ENCODE peak calls at places on chromosomes 16 and 17, in eight cellular contexts. One of them, this sample, is unnamed.

GRCh38 chr16:86211265-86211664 is 299.1 kb upstream of the FOXF1 start:
- DNase-seq in CD4-positive, CD25-positive, alpha-beta regulatory T cell: no peak
- DNase-seq in right cardiac atrium: no peak
- DNase-seq in left ventricle myocardium inferior: no peak
- DNase-seq in Panc1: no peak
- DNase-seq in adrenal gland: no peak
- DNase-seq in esophagus squamous epithelium: no peak
- DNase-seq in heart right ventricle: no peak
- DNase-seq in this sample: no peak

GRCh38 chr16:3656491-3657468 is 2.3 kb downstream of the DNASE1 start:
- DNase-seq in heart right ventricle: no peak
- DNase-seq in CD4-positive, CD25-positive, alpha-beta regulatory T cell: peak; percentile 16
- DNase-seq in Panc1: no peak
- DNase-seq in right cardiac atrium: no peak
- DNase-seq in left ventricle myocardium inferior: no peak
- DNase-seq in esophagus squamous epithelium: no peak
- DNase-seq in adrenal gland: peak; percentile 57
- DNase-seq in this sample: no peak

GRCh38 chr17:32998893-32999240 is 7.2 kb downstream of the SPACA3 start:
- DNase-seq in Panc1: no peak
- DNase-seq in heart right ventricle: no peak
- DNase-seq in CD4-positive, CD25-positive, alpha-beta regulatory T cell: no peak
- DNase-seq in adrenal gland: no peak
- DNase-seq in esophagus squamous epithelium: no peak
- DNase-seq in right cardiac atrium: no peak
- DNase-seq in left ventricle myocardium inferior: no peak
- DNase-seq in this sample: no peak

GRCh38 chr16:28532940-28533647 is 5.7 kb downstream of the NUPR1 start:
- DNase-seq in adrenal gland: no peak
- DNase-seq in esophagus squamous epithelium: no peak
- DNase-seq in left ventricle myocardium inferior: no peak
- DNase-seq in heart right ventricle: no peak
- DNase-seq in Panc1: no peak
- DNase-seq in CD4-positive, CD25-positive, alpha-beta regulatory T cell: no peak
- DNase-seq in right cardiac atrium: no peak
- DNase-seq in this sample: no peak

GRCh38 chr16:87638736-87639135 is 36.4 kb downstream of the JPH3 start:
- DNase-seq in heart right ventricle: no peak
- DNase-seq in Panc1: no peak
- DNase-seq in CD4-positive, CD25-positive, alpha-beta regulatory T cell: no peak
- DNase-seq in esophagus squamous epithelium: no peak
- DNase-seq in left ventricle myocardium inferior: no peak
- DNase-seq in adrenal gland: no peak
- DNase-seq in right cardiac atrium: peak; percentile 33
- DNase-seq in this sample: no peak

GRCh38 chr16:77637939-77638338 is 84.4 kb upstream of the NUDT7 start:
- DNase-seq in left ventricle myocardium inferior: no peak
- DNase-seq in adrenal gland: no peak
- DNase-seq in right cardiac atrium: no peak
- DNase-seq in Panc1: no peak
- DNase-seq in heart right ventricle: no peak
- DNase-seq in CD4-positive, CD25-positive, alpha-beta regulatory T cell: no peak
- DNase-seq in esophagus squamous epithelium: no peak
- DNase-seq in this sample: no peak

GRCh38 chr17:935485-935884 is 44.1 kb downstream of the NXN start:
- DNase-seq in left ventricle myocardium inferior: no peak
- DNase-seq in CD4-positive, CD25-positive, alpha-beta regulatory T cell: no peak
- DNase-seq in heart right ventricle: no peak
- DNase-seq in right cardiac atrium: no peak
- DNase-seq in esophagus squamous epithelium: no peak
- DNase-seq in adrenal gland: no peak
- DNase-seq in Panc1: no peak
- DNase-seq in this sample: no peak

GRCh38 chr17:65041518-65041917 is 15.0 kb downstream of the GNA13 start:
- DNase-seq in esophagus squamous epithelium: no peak
- DNase-seq in Panc1: no peak
- DNase-seq in adrenal gland: no peak
- DNase-seq in CD4-positive, CD25-positive, alpha-beta regulatory T cell: no peak
- DNase-seq in left ventricle myocardium inferior: no peak
- DNase-seq in right cardiac atrium: no peak
- DNase-seq in heart right ventricle: no peak
- DNase-seq in this sample: no peak

GRCh38 chr17:2125013-2125535 is 70.2 kb downstream of the HIC1 start:
- DNase-seq in adrenal gland: no peak
- DNase-seq in right cardiac atrium: no peak
- DNase-seq in Panc1: no peak
- DNase-seq in left ventricle myocardium inferior: no peak
- DNase-seq in esophagus squamous epithelium: no peak
- DNase-seq in heart right ventricle: no peak
- DNase-seq in CD4-positive, CD25-positive, alpha-beta regulatory T cell: no peak
- DNase-seq in this sample: no peak

GRCh38 chr17:44688675-44689491 is 693 bp downstream of the CCDC43 start:
- DNase-seq in esophagus squamous epithelium: no peak
- DNase-seq in CD4-positive, CD25-positive, alpha-beta regulatory T cell: no peak
- DNase-seq in heart right ventricle: no peak
- DNase-seq in adrenal gland: no peak
- DNase-seq in left ventricle myocardium inferior: no peak
- DNase-seq in Panc1: no peak
- DNase-seq in right cardiac atrium: peak; percentile 42
- DNase-seq in this sample: no peak

GRCh38 chr17:77429985-77430752 is 289.4 kb downstream of the SEC14L1 start:
- DNase-seq in right cardiac atrium: peak; percentile 95
- DNase-seq in CD4-positive, CD25-positive, alpha-beta regulatory T cell: peak; percentile 79
- DNase-seq in adrenal gland: peak; percentile 96
- DNase-seq in esophagus squamous epithelium: no peak
- DNase-seq in heart right ventricle: peak; percentile 97
- DNase-seq in left ventricle myocardium inferior: peak; percentile 91
- DNase-seq in Panc1: no peak
- DNase-seq in this sample: peak; percentile 97

GRCh38 chr17:7626307-7626706 is 1.3 kb downstream of the SAT2 start:
- DNase-seq in CD4-positive, CD25-positive, alpha-beta regulatory T cell: no peak
- DNase-seq in esophagus squamous epithelium: no peak
- DNase-seq in Panc1: no peak
- DNase-seq in right cardiac atrium: no peak
- DNase-seq in adrenal gland: peak; percentile 66
- DNase-seq in left ventricle myocardium inferior: no peak
- DNase-seq in heart right ventricle: peak; percentile 17
- DNase-seq in this sample: no peak

GRCh38 chr17:64202683-64203430 is 60.2 kb downstream of the TEX2 start:
- DNase-seq in Panc1: no peak
- DNase-seq in adrenal gland: peak; percentile 58
- DNase-seq in heart right ventricle: no peak
- DNase-seq in CD4-positive, CD25-positive, alpha-beta regulatory T cell: no peak
- DNase-seq in right cardiac atrium: no peak
- DNase-seq in esophagus squamous epithelium: no peak
- DNase-seq in left ventricle myocardium inferior: no peak
- DNase-seq in this sample: no peak

GRCh38 chr17:12104831-12105230 is 84.2 kb downstream of the MAP2K4 start:
- DNase-seq in heart right ventricle: no peak
- DNase-seq in Panc1: no peak
- DNase-seq in adrenal gland: no peak
- DNase-seq in right cardiac atrium: no peak
- DNase-seq in left ventricle myocardium inferior: no peak
- DNase-seq in CD4-positive, CD25-positive, alpha-beta regulatory T cell: no peak
- DNase-seq in esophagus squamous epithelium: no peak
- DNase-seq in this sample: no peak

GRCh38 chr17:15343749-15344148 is 2.4 kb upstream of the TEKT3 start:
- DNase-seq in left ventricle myocardium inferior: no peak
- DNase-seq in CD4-positive, CD25-positive, alpha-beta regulatory T cell: no peak
- DNase-seq in Panc1: no peak
- DNase-seq in heart right ventricle: no peak
- DNase-seq in right cardiac atrium: no peak
- DNase-seq in adrenal gland: no peak
- DNase-seq in esophagus squamous epithelium: no peak
- DNase-seq in this sample: no peak

GRCh38 chr17:77501101-77501566 is 360.4 kb downstream of the SEC14L1 start:
- DNase-seq in adrenal gland: no peak
- DNase-seq in right cardiac atrium: no peak
- DNase-seq in Panc1: no peak
- DNase-seq in left ventricle myocardium inferior: no peak
- DNase-seq in heart right ventricle: no peak
- DNase-seq in esophagus squamous epithelium: no peak
- DNase-seq in CD4-positive, CD25-positive, alpha-beta regulatory T cell: peak; percentile 50
- DNase-seq in this sample: no peak

GRCh38 chr17:29219378-29220047 is 27.1 kb upstream of the CRYBA1 start:
- DNase-seq in heart right ventricle: peak; percentile 83
- DNase-seq in esophagus squamous epithelium: no peak
- DNase-seq in adrenal gland: peak; percentile 91
- DNase-seq in Panc1: peak; percentile 41
- DNase-seq in left ventricle myocardium inferior: peak; percentile 66
- DNase-seq in CD4-positive, CD25-positive, alpha-beta regulatory T cell: peak; percentile 74
- DNase-seq in right cardiac atrium: peak; percentile 88
- DNase-seq in this sample: peak; percentile 81

GRCh38 chr16:89256651-89257254 is 39.2 kb downstream of the ZNF778 start:
- DNase-seq in Panc1: no peak
- DNase-seq in right cardiac atrium: peak; percentile 75
- DNase-seq in CD4-positive, CD25-positive, alpha-beta regulatory T cell: peak; percentile 62
- DNase-seq in left ventricle myocardium inferior: peak; percentile 24
- DNase-seq in esophagus squamous epithelium: no peak
- DNase-seq in adrenal gland: peak; percentile 82
- DNase-seq in heart right ventricle: no peak
- DNase-seq in this sample: peak; percentile 34
- H3K4me3 ChIP-seq in Panc1: peak overlapping the region; percentile 45
- H3K4me3 ChIP-seq in right cardiac atrium: peak overlapping the region; percentile 29
- H3K4me3 ChIP-seq in CD4-positive, CD25-positive, alpha-beta regulatory T cell: no peak overlapping the region
- H3K4me3 ChIP-seq in left ventricle myocardium inferior: peak overlapping the region; percentile 63
- H3K4me3 ChIP-seq in esophagus squamous epithelium: peak overlapping the region; percentile 46
- H3K4me3 ChIP-seq in adrenal gland: no peak overlapping the region
- H3K4me3 ChIP-seq in heart right ventricle: peak overlapping the region; percentile 53
- H3K4me3 ChIP-seq in this sample: no peak overlapping the region

DNA sequence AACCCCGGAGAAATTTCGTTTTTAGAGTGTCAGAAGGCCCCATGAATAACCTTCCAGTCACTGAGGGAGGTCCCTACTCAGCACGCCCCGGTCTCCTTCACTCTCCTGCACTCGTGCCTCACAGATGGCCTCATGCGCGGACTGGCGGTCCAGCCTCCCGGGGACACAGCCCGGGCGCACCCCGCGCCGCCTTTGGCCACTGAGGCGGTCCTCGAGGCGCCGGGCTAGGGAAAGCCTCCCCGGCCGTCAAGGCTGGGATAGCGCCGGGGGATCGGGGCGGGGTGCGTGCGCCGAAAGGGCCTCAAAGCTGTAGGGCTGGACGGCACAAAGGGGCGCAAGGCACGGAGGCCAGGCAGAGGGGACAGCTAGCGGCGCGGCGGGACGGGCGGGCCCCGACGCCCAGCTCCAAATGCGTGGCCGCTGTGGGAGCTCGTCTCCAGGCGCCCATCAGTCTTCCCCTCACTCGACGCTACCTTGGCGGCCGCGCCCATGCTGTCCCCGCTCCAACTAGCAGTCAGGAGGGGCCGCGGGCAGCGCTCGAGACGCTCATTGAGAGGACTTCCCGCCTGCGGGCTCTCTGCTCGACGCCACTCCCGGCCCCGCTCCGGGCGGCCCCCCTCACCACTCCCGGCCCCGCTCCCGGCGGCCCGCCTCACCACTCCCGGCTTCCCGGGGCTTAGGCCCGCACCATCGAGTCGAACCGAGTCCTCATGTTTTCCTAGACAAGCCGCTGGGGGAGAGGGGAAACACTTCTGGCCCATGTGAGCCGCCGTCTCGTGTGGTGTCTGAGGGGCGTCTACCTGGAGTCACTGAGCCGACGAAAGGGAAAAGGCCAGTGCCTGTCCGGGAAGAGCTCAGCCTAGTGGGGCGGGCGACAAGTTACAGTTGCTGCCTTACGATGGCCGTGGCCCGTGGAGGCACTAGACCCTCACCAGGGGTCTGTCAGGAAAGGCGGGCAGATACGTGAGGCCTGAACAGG is at the start of gene USP6:
- DNase-seq in heart right ventricle: peak; percentile 74
- DNase-seq in right cardiac atrium: no peak
- DNase-seq in Panc1: no peak
- DNase-seq in left ventricle myocardium inferior: no peak
- DNase-seq in adrenal gland: no peak
- DNase-seq in CD4-positive, CD25-positive, alpha-beta regulatory T cell: no peak
- DNase-seq in esophagus squamous epithelium: no peak
- DNase-seq in this sample: no peak
- H3K4me1 ChIP-seq in heart right ventricle: peaks cover 3% of the 10 kb centered on the region
- H3K4me1 ChIP-seq in right cardiac atrium: no peaks in the 10 kb centered on the region
- H3K4me1 ChIP-seq in Panc1: no peaks in the 10 kb centered on the region
- H3K4me1 ChIP-seq in left ventricle myocardium inferior: peaks cover 19% of the 10 kb centered on the region
- H3K4me1 ChIP-seq in adrenal gland: peaks cover 2% of the 10 kb centered on the region
- H3K4me1 ChIP-seq in CD4-positive, CD25-positive, alpha-beta regulatory T cell: peaks cover 14% of the 10 kb centered on the region
- H3K4me1 ChIP-seq in esophagus squamous epithelium: peaks cover 2% of the 10 kb centered on the region
- H3K4me1 ChIP-seq in this sample: no peaks in the 10 kb centered on the region

GRCh38 chr17:50558581-50558954 is 1.9 kb upstream of the CACNA1G start:
- DNase-seq in adrenal gland: no peak
- DNase-seq in left ventricle myocardium inferior: no peak
- DNase-seq in heart right ventricle: no peak
- DNase-seq in esophagus squamous epithelium: no peak
- DNase-seq in Panc1: no peak
- DNase-seq in right cardiac atrium: no peak
- DNase-seq in CD4-positive, CD25-positive, alpha-beta regulatory T cell: no peak
- DNase-seq in this sample: no peak

GRCh38 chr17:50557265-50558029 is 3.1 kb upstream of the CACNA1G start:
- DNase-seq in CD4-positive, CD25-positive, alpha-beta regulatory T cell: no peak
- DNase-seq in esophagus squamous epithelium: no peak
- DNase-seq in Panc1: no peak
- DNase-seq in adrenal gland: no peak
- DNase-seq in left ventricle myocardium inferior: no peak
- DNase-seq in heart right ventricle: no peak
- DNase-seq in right cardiac atrium: no peak
- DNase-seq in this sample: no peak

GRCh38 chr17:50556803-50557202 is 3.7 kb upstream of the CACNA1G start:
- DNase-seq in CD4-positive, CD25-positive, alpha-beta regulatory T cell: no peak
- DNase-seq in heart right ventricle: peak; percentile 53
- DNase-seq in right cardiac atrium: peak; percentile 81
- DNase-seq in adrenal gland: no peak
- DNase-seq in left ventricle myocardium inferior: peak; percentile 64
- DNase-seq in Panc1: no peak
- DNase-seq in esophagus squamous epithelium: no peak
- DNase-seq in this sample: no peak

GRCh38 chr17:50558955-50559614 is 1.4 kb upstream of the CACNA1G start:
- DNase-seq in esophagus squamous epithelium: no peak
- DNase-seq in left ventricle myocardium inferior: no peak
- DNase-seq in Panc1: no peak
- DNase-seq in adrenal gland: no peak
- DNase-seq in CD4-positive, CD25-positive, alpha-beta regulatory T cell: no peak
- DNase-seq in heart right ventricle: no peak
- DNase-seq in right cardiac atrium: peak; percentile 70
- DNase-seq in this sample: no peak

GRCh38 chr17:50558091-50558490 is 2.4 kb upstream of the CACNA1G start:
- DNase-seq in left ventricle myocardium inferior: no peak
- DNase-seq in right cardiac atrium: no peak
- DNase-seq in esophagus squamous epithelium: no peak
- DNase-seq in adrenal gland: no peak
- DNase-seq in heart right ventricle: no peak
- DNase-seq in CD4-positive, CD25-positive, alpha-beta regulatory T cell: no peak
- DNase-seq in Panc1: no peak
- DNase-seq in this sample: no peak
- H3K27me3 ChIP-seq in left ventricle myocardium inferior: peaks cover 66% of the 10 kb centered on the region
- H3K27me3 ChIP-seq in right cardiac atrium: no peaks in the 10 kb centered on the region
- H3K27me3 ChIP-seq in esophagus squamous epithelium: peaks cover 28% of the 10 kb centered on the region
- H3K27me3 ChIP-seq in adrenal gland: peaks cover 13% of the 10 kb centered on the region
- H3K27me3 ChIP-seq in heart right ventricle: peaks cover 50% of the 10 kb centered on the region
- H3K27me3 ChIP-seq in CD4-positive, CD25-positive, alpha-beta regulatory T cell: peaks cover 17% of the 10 kb centered on the region
- H3K27me3 ChIP-seq in Panc1: no peaks in the 10 kb centered on the region
- H3K27me3 ChIP-seq in this sample: peaks cover 28% of the 10 kb centered on the region

DNA sequence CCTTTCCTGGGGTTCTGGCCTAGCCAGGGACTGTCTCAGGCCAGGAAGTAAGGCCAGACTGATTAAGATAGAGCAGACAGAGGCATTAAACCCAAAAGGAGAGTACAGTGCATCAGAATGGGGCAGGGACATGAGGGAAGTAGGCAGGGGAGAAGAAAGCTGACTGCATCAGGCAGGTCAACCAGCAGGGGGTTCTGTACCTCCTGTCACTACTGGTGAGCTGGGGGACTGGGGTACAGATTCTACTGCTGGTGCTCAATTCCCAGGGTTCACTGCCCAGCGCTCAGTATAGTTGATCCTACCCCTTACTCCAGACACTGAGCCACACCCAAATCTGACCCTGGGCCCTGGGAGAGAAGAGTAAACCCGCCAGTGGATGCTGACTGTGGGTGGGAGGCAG is 12.9 kb upstream of the MTMR4 start:
- DNase-seq in left ventricle myocardium inferior: no peak
- DNase-seq in esophagus squamous epithelium: no peak
- DNase-seq in Panc1: no peak
- DNase-seq in heart right ventricle: no peak
- DNase-seq in adrenal gland: no peak
- DNase-seq in CD4-positive, CD25-positive, alpha-beta regulatory T cell: peak; percentile 28
- DNase-seq in right cardiac atrium: no peak
- DNase-seq in this sample: no peak
- H3K4me3 ChIP-seq in left ventricle myocardium inferior: peak overlapping the region; percentile 43
- H3K4me3 ChIP-seq in esophagus squamous epithelium: no peak overlapping the region
- H3K4me3 ChIP-seq in Panc1: no peak overlapping the region
- H3K4me3 ChIP-seq in heart right ventricle: peak overlapping the region; percentile 10
- H3K4me3 ChIP-seq in adrenal gland: no peak overlapping the region
- H3K4me3 ChIP-seq in CD4-positive, CD25-positive, alpha-beta regulatory T cell: no peak overlapping the region
- H3K4me3 ChIP-seq in right cardiac atrium: no peak overlapping the region
- H3K4me3 ChIP-seq in this sample: no peak overlapping the region

This sample was measured in BE2C.